ENCODE peak calls at places on chromosomes 11 and 22, in five cellular contexts. One of them, this sample, is unnamed. For H3K4me1, the result is how much of the 10 kb centered on the place peaks cover.

GRCh38 chr11:16815047-16815767 is 76.8 kb downstream of the C11orf58 start:
- DNase-seq in H9: no peak
- DNase-seq in psoas muscle: peak
- DNase-seq in tibial nerve: peak
- DNase-seq in HepG2: no peak
- DNase-seq in this sample: no peak

GRCh38 chr11:96293583-96293982 is 49.4 kb downstream of the MAML2 start:
- DNase-seq in HepG2: no peak
- DNase-seq in H9: no peak
- DNase-seq in tibial nerve: no peak
- DNase-seq in psoas muscle: no peak
- DNase-seq in this sample: no peak

GRCh38 chr22:44698531-44699421 is 3.2 kb upstream of the PRR5 start:
- DNase-seq in psoas muscle: no peak
- DNase-seq in H9: peak
- DNase-seq in HepG2: no peak
- DNase-seq in tibial nerve: peak
- DNase-seq in this sample: peak

GRCh38 chr22:49152146-49152929 is 675.3 kb downstream of the BRD1 start:
- DNase-seq in psoas muscle: no peak
- DNase-seq in H9: peak
- DNase-seq in HepG2: no peak
- DNase-seq in tibial nerve: no peak
- DNase-seq in this sample: peak

GRCh38 chr22:47245786-47246185 is 483.3 kb downstream of the TBC1D22A start:
- DNase-seq in HepG2: no peak
- DNase-seq in tibial nerve: no peak
- DNase-seq in psoas muscle: no peak
- DNase-seq in H9: no peak
- DNase-seq in this sample: no peak

GRCh38 chr11:131637469-131638175 is 267.2 kb downstream of the NTM start:
- DNase-seq in HepG2: no peak
- DNase-seq in tibial nerve: no peak
- DNase-seq in psoas muscle: no peak
- DNase-seq in H9: no peak
- DNase-seq in this sample: no peak

GRCh38 chr11:14905104-14906033 is 13.3 kb upstream of the CYP2R1 start:
- DNase-seq in HepG2: no peak
- DNase-seq in H9: peak
- DNase-seq in psoas muscle: peak
- DNase-seq in tibial nerve: peak
- DNase-seq in this sample: peak

GRCh38 chr11:131744847-131745246 is 374.4 kb downstream of the NTM start:
- DNase-seq in H9: no peak
- DNase-seq in HepG2: no peak
- DNase-seq in tibial nerve: no peak
- DNase-seq in psoas muscle: no peak
- DNase-seq in this sample: no peak

GRCh38 chr11:65883058-65883761 is 3.6 kb downstream of the CTSW start:
- DNase-seq in tibial nerve: no peak
- DNase-seq in psoas muscle: no peak
- DNase-seq in HepG2: no peak
- DNase-seq in H9: no peak
- DNase-seq in this sample: no peak

GRCh38 chr11:125140251-125140650 is 24.3 kb upstream of the PKNOX2 start:
- DNase-seq in H9: no peak
- DNase-seq in psoas muscle: no peak
- DNase-seq in tibial nerve: no peak
- DNase-seq in HepG2: no peak
- DNase-seq in this sample: no peak

GRCh38 chr22:32623943-32624342 is 149.3 kb downstream of the FBXO7 start:
- DNase-seq in tibial nerve: peak
- DNase-seq in HepG2: peak
- DNase-seq in H9: no peak
- DNase-seq in psoas muscle: peak
- DNase-seq in this sample: no peak

GRCh38 chr11:57276857-57277505 is 39.9 kb upstream of the APLNR start:
- DNase-seq in tibial nerve: no peak
- DNase-seq in H9: no peak
- DNase-seq in HepG2: no peak
- DNase-seq in psoas muscle: no peak
- DNase-seq in this sample: no peak

GRCh38 chr11:43517518-43517917 is 158.8 kb downstream of the TTC17 start:
- DNase-seq in psoas muscle: no peak
- DNase-seq in tibial nerve: no peak
- DNase-seq in H9: no peak
- DNase-seq in HepG2: no peak
- DNase-seq in this sample: no peak

GRCh38 chr11:73236205-73236765 is 18.2 kb downstream of the P2RY2 start:
- DNase-seq in HepG2: no peak
- DNase-seq in H9: peak
- DNase-seq in tibial nerve: no peak
- DNase-seq in psoas muscle: no peak
- DNase-seq in this sample: no peak

GRCh38 chr22:19620742-19621371 is 93.4 kb upstream of the SEPTIN5 start:
- DNase-seq in HepG2: no peak
- DNase-seq in tibial nerve: no peak
- DNase-seq in psoas muscle: no peak
- DNase-seq in H9: no peak
- DNase-seq in this sample: no peak

GRCh38 chr22:17918840-17919239 is 105.5 kb downstream of the MICAL3 start:
- DNase-seq in tibial nerve: no peak
- DNase-seq in psoas muscle: no peak
- DNase-seq in H9: no peak
- DNase-seq in HepG2: no peak
- DNase-seq in this sample: no peak

GRCh38 chr11:1555713-1556153 is 16.3 kb downstream of the DUSP8 start:
- DNase-seq in psoas muscle: no peak
- DNase-seq in H9: peak
- DNase-seq in HepG2: no peak
- DNase-seq in tibial nerve: no peak
- DNase-seq in this sample: no peak

GRCh38 chr11:33967451-33967850 is 75.6 kb upstream of the LMO2 start:
- DNase-seq in H9: no peak
- DNase-seq in psoas muscle: no peak
- DNase-seq in tibial nerve: no peak
- DNase-seq in HepG2: no peak
- DNase-seq in this sample: no peak

GRCh38 chr11:29448246-29448877 is 568.5 kb downstream of the KCNA4 start:
- DNase-seq in psoas muscle: no peak
- DNase-seq in H9: no peak
- DNase-seq in tibial nerve: no peak
- DNase-seq in HepG2: no peak
- DNase-seq in this sample: peak

DNA sequence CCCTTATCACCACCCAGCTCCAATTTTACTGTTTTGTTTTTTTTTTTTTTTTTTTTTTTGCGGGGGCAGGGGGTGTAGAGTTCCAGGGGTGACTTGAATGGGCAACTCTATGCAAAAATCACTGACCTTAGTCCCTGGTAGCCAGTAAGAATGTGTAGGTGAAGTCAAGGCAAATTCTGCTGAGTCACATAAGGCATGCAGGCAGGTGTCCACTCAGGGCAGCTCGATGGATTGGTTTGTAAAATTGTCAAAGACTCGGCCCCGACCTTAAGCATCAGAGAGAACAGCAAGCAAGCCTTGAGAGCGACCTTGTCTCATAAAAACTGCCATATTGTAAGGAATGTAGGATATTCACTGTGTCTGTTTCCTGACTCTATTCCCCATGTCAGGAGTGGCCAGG is 151.3 kb upstream of the SEZ6L start:
- DNase-seq in psoas muscle: no peak
- DNase-seq in tibial nerve: no peak
- DNase-seq in HepG2: no peak
- DNase-seq in H9: no peak
- DNase-seq in this sample: no peak
- H3K4me1 ChIP-seq in psoas muscle: under half
- H3K4me1 ChIP-seq in tibial nerve: under half
- H3K4me1 ChIP-seq in HepG2: under half
- H3K4me1 ChIP-seq in H9: under half
- H3K4me1 ChIP-seq in this sample: under half

GRCh38 chr22:30302810-30303138 is 13.5 kb upstream of the CASTOR1 start:
- DNase-seq in tibial nerve: no peak
- DNase-seq in H9: no peak
- DNase-seq in HepG2: no peak
- DNase-seq in psoas muscle: no peak
- DNase-seq in this sample: no peak

GRCh38 chr22:30305906-30306628 is 16.8 kb upstream of the CASTOR1 start:
- DNase-seq in psoas muscle: no peak
- DNase-seq in HepG2: no peak
- DNase-seq in H9: no peak
- DNase-seq in tibial nerve: no peak
- DNase-seq in this sample: no peak

GRCh38 chr22:30306629-30307016 is 17.3 kb upstream of the CASTOR1 start:
- DNase-seq in H9: no peak
- DNase-seq in tibial nerve: no peak
- DNase-seq in psoas muscle: no peak
- DNase-seq in HepG2: no peak
- DNase-seq in this sample: no peak

GRCh38 chr22:30305519-30305905 is 16.2 kb upstream of the CASTOR1 start:
- DNase-seq in psoas muscle: peak
- DNase-seq in tibial nerve: peak
- DNase-seq in H9: no peak
- DNase-seq in HepG2: no peak
- DNase-seq in this sample: no peak

GRCh38 chr22:30304495-30305244 is 15.4 kb upstream of the CASTOR1 start:
- DNase-seq in H9: no peak
- DNase-seq in HepG2: no peak
- DNase-seq in tibial nerve: no peak
- DNase-seq in psoas muscle: no peak
- DNase-seq in this sample: no peak
- H3K4me1 ChIP-seq in H9: under half
- H3K4me1 ChIP-seq in HepG2: under half
- H3K4me1 ChIP-seq in tibial nerve: half or more
- H3K4me1 ChIP-seq in psoas muscle: under half
- H3K4me1 ChIP-seq in this sample: under half

GRCh38 chr11:47857485-47858168 is 9.5 kb upstream of the NUP160 start:
- DNase-seq in H9: no peak
- DNase-seq in HepG2: no peak
- DNase-seq in tibial nerve: no peak
- DNase-seq in psoas muscle: no peak
- DNase-seq in this sample: no peak
- H3K4me1 ChIP-seq in H9: under half
- H3K4me1 ChIP-seq in HepG2: under half
- H3K4me1 ChIP-seq in tibial nerve: under half
- H3K4me1 ChIP-seq in psoas muscle: under half
- H3K4me1 ChIP-seq in this sample: under half

GRCh38 chr11:112437096-112437495 is 176.4 kb upstream of the PLET1 start:
- DNase-seq in tibial nerve: no peak
- DNase-seq in HepG2: no peak
- DNase-seq in H9: no peak
- DNase-seq in psoas muscle: no peak
- DNase-seq in this sample: no peak

GRCh38 chr11:112439614-112440013 is 179.0 kb upstream of the PLET1 start:
- DNase-seq in H9: no peak
- DNase-seq in tibial nerve: no peak
- DNase-seq in psoas muscle: no peak
- DNase-seq in HepG2: no peak
- DNase-seq in this sample: no peak

GRCh38 chr11:112440518-112440917 is 179.9 kb upstream of the PLET1 start:
- DNase-seq in HepG2: no peak
- DNase-seq in tibial nerve: no peak
- DNase-seq in psoas muscle: no peak
- DNase-seq in H9: peak
- DNase-seq in this sample: peak
- H3K4me1 ChIP-seq in HepG2: under half
- H3K4me1 ChIP-seq in tibial nerve: under half
- H3K4me1 ChIP-seq in psoas muscle: under half
- H3K4me1 ChIP-seq in H9: under half
- H3K4me1 ChIP-seq in this sample: under half

GRCh38 chr11:118126082-118126838 is 26.4 kb downstream of the SCN4B start:
- DNase-seq in tibial nerve: no peak
- DNase-seq in psoas muscle: no peak
- DNase-seq in HepG2: no peak
- DNase-seq in H9: no peak
- DNase-seq in this sample: no peak
- H3K4me1 ChIP-seq in tibial nerve: under half
- H3K4me1 ChIP-seq in psoas muscle: under half
- H3K4me1 ChIP-seq in HepG2: under half
- H3K4me1 ChIP-seq in H9: under half
- H3K4me1 ChIP-seq in this sample: under half

DNA sequence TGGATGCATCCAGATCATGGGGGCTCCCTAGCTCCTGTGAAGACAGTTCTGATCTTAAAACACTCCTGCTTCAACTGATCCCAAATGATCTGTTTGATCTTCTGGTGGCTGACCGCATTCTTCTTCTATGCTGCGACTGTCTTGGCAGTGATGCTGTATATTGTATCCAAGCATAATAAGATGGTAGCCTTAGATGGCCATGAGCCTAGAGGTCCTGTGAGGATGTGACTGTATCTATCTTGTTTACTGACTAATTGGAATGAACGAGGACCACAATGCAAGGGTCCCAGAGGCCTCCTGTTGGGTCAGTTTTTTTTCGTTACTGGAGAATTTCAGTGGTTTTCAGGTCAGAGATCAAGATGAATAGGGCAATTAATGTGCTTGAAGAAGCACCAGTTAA is 7.1 kb upstream of the MPEG1 start:
- DNase-seq in H9: no peak
- DNase-seq in psoas muscle: no peak
- DNase-seq in tibial nerve: peak
- DNase-seq in HepG2: no peak
- DNase-seq in this sample: no peak
- H3K4me1 ChIP-seq in H9: under half
- H3K4me1 ChIP-seq in psoas muscle: under half
- H3K4me1 ChIP-seq in tibial nerve: under half
- H3K4me1 ChIP-seq in HepG2: under half
- H3K4me1 ChIP-seq in this sample: under half

GRCh38 chr11:128737704-128738103 is 43.8 kb downstream of the FLI1 start:
- DNase-seq in HepG2: no peak
- DNase-seq in psoas muscle: no peak
- DNase-seq in H9: no peak
- DNase-seq in tibial nerve: no peak
- DNase-seq in this sample: no peak

GRCh38 chr11:128735935-128736610 is 42.2 kb downstream of the FLI1 start:
- DNase-seq in H9: no peak
- DNase-seq in psoas muscle: no peak
- DNase-seq in tibial nerve: no peak
- DNase-seq in HepG2: no peak
- DNase-seq in this sample: no peak

GRCh38 chr11:128739589-128739988 is 45.7 kb downstream of the FLI1 start:
- DNase-seq in H9: no peak
- DNase-seq in psoas muscle: no peak
- DNase-seq in tibial nerve: no peak
- DNase-seq in HepG2: no peak
- DNase-seq in this sample: no peak

GRCh38 chr11:128741511-128741910 is 47.6 kb downstream of the FLI1 start:
- DNase-seq in tibial nerve: no peak
- DNase-seq in HepG2: no peak
- DNase-seq in psoas muscle: no peak
- DNase-seq in H9: no peak
- DNase-seq in this sample: no peak

GRCh38 chr11:128738942-128739341 is 45.1 kb downstream of the FLI1 start:
- DNase-seq in tibial nerve: no peak
- DNase-seq in psoas muscle: no peak
- DNase-seq in H9: no peak
- DNase-seq in HepG2: no peak
- DNase-seq in this sample: no peak
- H3K4me1 ChIP-seq in tibial nerve: under half
- H3K4me1 ChIP-seq in psoas muscle: under half
- H3K4me1 ChIP-seq in H9: under half
- H3K4me1 ChIP-seq in HepG2: under half
- H3K4me1 ChIP-seq in this sample: under half